ENCODE peak calls at places on chromosomes 6 and 20, in five cellular contexts. M is stimulated activated CD4-positive, alpha-beta T cell treated with anti-CD3 and anti-CD28 coated beads, Interleukin-4, amount 100 ng/mL, for 1 hour; C is B cell; I is activated gamma-delta T cell treated with Interleukin-2 at 50 U/mL for 16 hours; N is brain microvascular endothelial cell. A is an unnamed sample.

GRCh38 chr6:154247119-154247814 is 109.3 kb downstream of the IPCEF1 start:
- DNase-seq in M (no peak), I (no peak), N (no peak), C (no peak), A (no peak)

GRCh38 chr6:33208089-33208967 is at the start of gene RING1:
- DNase-seq in C (peak), N (peak), M (peak), I (peak), A (peak)

GRCh38 chr20:4688342-4688741 is 33.4 kb upstream of the PRND start:
- DNase-seq in N (no peak), I (no peak), M (no peak), C (no peak), A (peak)

GRCh38 chr6:160106701-160107100 is 14.9 kb upstream of the SLC22A1 start:
- DNase-seq in N (no peak), C (no peak), I (no peak), M (no peak), A (peak)

GRCh38 chr6:12577124-12577845 is 139.3 kb upstream of the PHACTR1 start:
- DNase-seq in I (no peak), M (no peak), N (peak), C (no peak), A (peak)

GRCh38 chr6:161273356-161273751 is 507 bp downstream of the AGPAT4 start:
- DNase-seq in M (peak), C (peak), N (peak), I (peak), A (no peak)

GRCh38 chr6:116381000-116381399 is 10.3 kb downstream of the DSE start:
- DNase-seq in N (no peak), C (no peak), I (no peak), M (no peak), A (no peak)

GRCh38 chr20:46558511-46558959 is 8.1 kb upstream of the OCSTAMP start:
- DNase-seq in I (no peak), M (peak), N (peak), C (no peak), A (peak)

GRCh38 chr20:54510546-54511129 is 35.2 kb downstream of the DOK5 start:
- DNase-seq in N (no peak), M (no peak), I (no peak), C (no peak), A (peak)

GRCh38 chr20:47165376-47165865 is 191.1 kb downstream of the ZMYND8 start:
- DNase-seq in N (no peak), I (no peak), C (no peak), M (no peak), A (no peak)

GRCh38 chr20:56348306-56348695 is 10.5 kb upstream of the FAM210B start:
- DNase-seq in M (no peak), N (no peak), I (no peak), C (no peak), A (no peak)

GRCh38 chr6:15080895-15081294 is 165.0 kb upstream of the JARID2 start:
- DNase-seq in I (no peak), N (no peak), M (no peak), C (no peak), A (no peak)

GRCh38 chr6:53605543-53606235 is 59.9 kb downstream of the KLHL31 start:
- DNase-seq in M (no peak), C (no peak), N (no peak), I (no peak), A (peak)

GRCh38 chr6:2021713-2022125 is 223.7 kb downstream of the GMDS start:
- DNase-seq in N (no peak), M (no peak), C (no peak), I (no peak), A (no peak)

GRCh38 chr6:139542351-139542750 is 167.9 kb upstream of the CITED2 start:
- DNase-seq in N (no peak), I (no peak), M (no peak), C (no peak), A (no peak)

GRCh38 chr20:4677846-4678245 is 43.9 kb upstream of the PRND start:
- DNase-seq in I (no peak), M (no peak), C (no peak), N (no peak), A (no peak)

GRCh38 chr6:71211799-71212198 is 76.8 kb upstream of the OGFRL1 start:
- DNase-seq in M (no peak), N (no peak), I (no peak), C (no peak), A (no peak)

GRCh38 chr20:46359233-46359751 is 47.1 kb downstream of the ELMO2 start:
- DNase-seq in N (no peak), I (no peak), M (no peak), C (no peak), A (no peak)

GRCh38 chr6:74044417-74045096 is 348.6 kb downstream of the CD109 start:
- DNase-seq in C (no peak), M (no peak), N (peak), I (no peak), A (no peak)

GRCh38 chr6:75379536-75379935 is 94.9 kb upstream of the TMEM30A start:
- DNase-seq in N (no peak), M (no peak), I (no peak), C (no peak), A (no peak)

GRCh38 chr20:44142416-44142815 is 44.6 kb downstream of the JPH2 start:
- DNase-seq in I (no peak), C (no peak), N (peak), M (no peak), A (no peak)